ENCODE peak calls at places on chromosomes 12 and 14, in ten cellular contexts. M, Z, U, J, F, S, I, G, E and Q are unnamed samples.

GRCh38 chr12:124549629-124550028 is 17.8 kb downstream of the NCOR2 start:
- DNase-seq in M (no peak), S (no peak), Z (no peak), E (no peak), U (no peak), G (no peak), J (no peak), F (no peak), I (no peak), Q (no peak)

GRCh38 chr12:78977463-78977862 is 112.9 kb downstream of the SYT1 start:
- DNase-seq in E (no peak), F (no peak), G (no peak), J (no peak), I (peak), Z (no peak), S (no peak), U (no peak), M (peak), Q (peak)

GRCh38 chr12:9646794-9647622 is 22.5 kb upstream of the CLEC2D start:
- DNase-seq in M (peak), G (no peak), J (no peak), Z (peak), I (peak), U (no peak), S (no peak), F (peak), E (no peak), Q (peak)

GRCh38 chr14:54683882-54684794 is 117.2 kb downstream of the SAMD4A start:
- DNase-seq in M (peak), F (peak), G (peak), U (peak), S (peak), I (peak), J (no peak), E (peak), Z (no peak), Q (peak)

GRCh38 chr12:93868771-93869170 is 191.6 kb downstream of the CRADD start:
- DNase-seq in J (peak), I (peak), S (peak), E (no peak), M (peak), F (peak), G (peak), Z (no peak), U (no peak), Q (peak)

GRCh38 chr12:66387067-66387466 is 84.8 kb downstream of the HELB start:
- DNase-seq in U (no peak), F (no peak), M (no peak), G (peak), Z (no peak), E (no peak), S (no peak), J (no peak), I (peak), Q (no peak)

GRCh38 chr12:125228519-125229260 is 163.5 kb downstream of the AACS start:
- DNase-seq in E (no peak), U (no peak), S (no peak), Z (no peak), M (no peak), G (no peak), J (no peak), I (no peak), F (no peak), Q (no peak)

GRCh38 chr14:51356381-51356780 is 116.3 kb downstream of the TMX1 start:
- DNase-seq in S (no peak), E (no peak), F (peak), M (no peak), G (no peak), J (no peak), U (no peak), I (no peak), Z (no peak), Q (no peak)

GRCh38 chr12:47590771-47591368 is 115.0 kb downstream of the RPAP3 start:
- DNase-seq in M (no peak), E (no peak), Z (no peak), S (no peak), I (peak), F (peak), J (no peak), U (no peak), G (no peak), Q (peak)

GRCh38 chr12:79407671-79408622 is 282.8 kb downstream of the PAWR start:
- DNase-seq in I (peak), S (peak), G (peak), J (no peak), M (peak), Z (peak), E (peak), F (peak), U (peak), Q (peak)

DNA sequence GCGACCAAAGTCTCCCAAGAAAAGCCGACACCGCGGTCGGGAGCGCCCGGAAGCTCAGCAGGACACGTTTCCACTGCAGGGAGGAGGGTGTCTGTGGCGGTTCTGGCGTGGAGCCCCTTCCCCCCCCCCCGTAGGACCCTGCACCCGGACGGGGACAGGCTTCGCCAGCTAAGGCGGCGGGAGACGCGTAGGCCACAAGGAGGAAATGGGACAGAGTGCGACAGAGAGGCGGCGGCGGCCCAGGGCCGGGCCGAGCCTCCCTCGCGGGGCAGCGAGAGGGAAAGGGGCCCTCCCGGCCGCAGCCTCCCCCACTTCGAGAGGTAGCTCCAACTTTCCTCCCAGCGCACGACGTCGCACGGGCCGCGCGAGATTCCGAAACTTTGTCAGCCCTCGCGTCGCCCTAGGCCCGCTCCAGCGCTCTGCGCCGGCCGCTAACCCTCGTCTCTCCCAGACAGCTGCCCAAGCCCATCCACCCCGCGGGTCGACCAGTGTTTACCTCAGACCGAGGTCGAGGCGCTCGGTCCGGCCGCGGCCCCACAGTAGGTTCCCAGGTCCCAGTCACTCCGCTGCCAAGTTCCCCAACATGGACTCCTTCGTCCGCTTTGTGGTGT is 412 bp downstream of the SCAF11 start:
- DNase-seq in M (peak), S (no peak), I (peak), J (peak), Z (no peak), G (peak), F (peak), E (peak), U (peak), Q (no peak)
- TF ChIP-seq CTCF in M (no peak), S (no peak), I (no peak), J (no peak), Z (no peak), G (no peak), F (no peak), E (no peak), U (no peak), Q (no peak)

DNA sequence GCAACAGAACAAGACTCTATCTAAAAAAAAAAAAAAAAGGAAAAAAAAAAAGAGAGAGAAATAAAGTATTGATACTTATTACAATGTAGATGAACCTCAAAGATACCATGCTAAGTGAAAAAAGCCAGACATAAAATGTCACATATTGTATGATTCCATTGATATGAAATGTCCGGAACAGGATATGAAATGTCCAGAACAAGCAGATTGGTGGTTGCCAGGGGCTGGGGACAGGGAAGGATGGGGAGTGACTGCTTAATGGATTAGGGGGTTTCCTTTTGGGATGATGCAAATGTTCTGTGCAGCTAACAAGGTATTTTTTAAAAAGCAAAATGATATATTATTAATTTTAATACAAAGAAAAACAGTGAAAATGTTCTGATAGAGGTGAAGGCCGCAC is 5.0 kb downstream of the HVCN1 start:
- DNase-seq in I (no peak), S (no peak), F (no peak), U (no peak), J (no peak), Z (no peak), M (no peak), E (no peak), G (no peak), Q (no peak)
- H3K4me3 ChIP-seq in I (no peak), S (no peak), F (no peak), U (no peak), J (no peak), Z (no peak), M (no peak), E (no peak), G (no peak), Q (no peak)

GRCh38 chr14:23055147-23055550 is 2.2 kb downstream of the CDH24 start:
- DNase-seq in U (no peak), F (no peak), M (no peak), J (no peak), S (no peak), E (peak), I (no peak), G (no peak), Z (no peak), Q (no peak)

GRCh38 chr14:23054000-23054811 is 3.1 kb downstream of the CDH24 start:
- DNase-seq in S (no peak), U (no peak), F (no peak), E (peak), G (no peak), J (no peak), I (no peak), Z (no peak), M (no peak), Q (peak)

GRCh38 chr14:23052671-23053070 is 4.6 kb downstream of the CDH24 start:
- DNase-seq in M (no peak), J (no peak), U (peak), E (peak), F (no peak), S (no peak), G (no peak), Z (no peak), I (no peak), Q (no peak)

GRCh38 chr14:23052182-23052623 is 5.1 kb downstream of the CDH24 start:
- DNase-seq in G (no peak), Z (no peak), U (no peak), S (no peak), M (no peak), F (no peak), J (no peak), I (no peak), E (no peak), Q (no peak)

GRCh38 chr14:23053426-23053825 is 3.9 kb downstream of the CDH24 start:
- DNase-seq in J (no peak), E (peak), F (no peak), U (no peak), Z (no peak), S (no peak), G (no peak), I (no peak), M (no peak), Q (no peak)
- TF ChIP-seq CTCF in J (no peak), E (no peak), F (no peak), U (no peak), Z (no peak), S (no peak), G (no peak), I (no peak), M (no peak), Q (no peak)

GRCh38 chr14:103872492-103873113 is 25.2 kb upstream of the PPP1R13B start:
- DNase-seq in Z (no peak), G (no peak), U (no peak), M (no peak), J (no peak), F (no peak), S (no peak), E (no peak), I (no peak), Q (no peak)

GRCh38 chr14:103869406-103870143 is 22.2 kb upstream of the PPP1R13B start:
- DNase-seq in E (no peak), G (no peak), F (no peak), M (no peak), U (no peak), Z (no peak), J (no peak), S (no peak), I (no peak), Q (no peak)

GRCh38 chr14:103870144-103870876 is 22.9 kb upstream of the PPP1R13B start:
- DNase-seq in U (no peak), I (no peak), J (no peak), G (no peak), E (no peak), Z (no peak), S (no peak), F (no peak), M (no peak), Q (no peak)

GRCh38 chr14:103870891-103871595 is 23.7 kb upstream of the PPP1R13B start:
- DNase-seq in E (no peak), I (no peak), F (no peak), M (no peak), J (no peak), S (no peak), G (no peak), U (no peak), Z (no peak), Q (no peak)

GRCh38 chr14:103871596-103872480 is 24.5 kb upstream of the PPP1R13B start:
- DNase-seq in M (no peak), Z (peak), F (peak), I (no peak), G (peak), J (no peak), E (no peak), S (no peak), U (peak), Q (no peak)
- H3K4me3 ChIP-seq in M (peak), Z (peak), F (no peak), I (peak), G (no peak), J (peak), E (peak), S (peak), U (peak), Q (peak)

GRCh38 chr14:70257526-70257925 is 68.8 kb upstream of the SLC8A3 start:
- DNase-seq in I (no peak), E (no peak), Z (no peak), S (no peak), U (peak), F (peak), M (no peak), J (no peak), G (no peak), Q (no peak)
- TF ChIP-seq CTCF in I (peak), E (no peak), Z (peak), S (no peak), U (peak), F (peak), M (no peak), J (no peak), G (no peak), Q (no peak)

GRCh38 chr12:1574863-1575254 is 19.5 kb downstream of the FBXL14 start:
- DNase-seq in I (peak), M (no peak), Z (no peak), G (no peak), F (no peak), U (no peak), J (no peak), S (no peak), E (no peak), Q (no peak)
- H3K4me3 ChIP-seq in I (no peak), M (no peak), Z (no peak), G (no peak), F (no peak), U (no peak), J (peak), S (no peak), E (no peak), Q (no peak)

GRCh38 chr12:43914391-43914790 is 78.5 kb downstream of the TMEM117 start:
- DNase-seq in U (no peak), M (no peak), S (no peak), F (no peak), Z (no peak), G (no peak), J (no peak), E (no peak), I (no peak), Q (no peak)

GRCh38 chr12:43917896-43918295 is 82.0 kb downstream of the TMEM117 start:
- DNase-seq in M (no peak), F (no peak), J (no peak), S (no peak), I (no peak), Z (no peak), G (no peak), U (no peak), E (no peak), Q (no peak)

GRCh38 chr12:43912851-43913250 is 77.0 kb downstream of the TMEM117 start:
- DNase-seq in S (no peak), M (no peak), Z (no peak), E (no peak), U (no peak), J (no peak), G (no peak), F (no peak), I (no peak), Q (no peak)

DNA sequence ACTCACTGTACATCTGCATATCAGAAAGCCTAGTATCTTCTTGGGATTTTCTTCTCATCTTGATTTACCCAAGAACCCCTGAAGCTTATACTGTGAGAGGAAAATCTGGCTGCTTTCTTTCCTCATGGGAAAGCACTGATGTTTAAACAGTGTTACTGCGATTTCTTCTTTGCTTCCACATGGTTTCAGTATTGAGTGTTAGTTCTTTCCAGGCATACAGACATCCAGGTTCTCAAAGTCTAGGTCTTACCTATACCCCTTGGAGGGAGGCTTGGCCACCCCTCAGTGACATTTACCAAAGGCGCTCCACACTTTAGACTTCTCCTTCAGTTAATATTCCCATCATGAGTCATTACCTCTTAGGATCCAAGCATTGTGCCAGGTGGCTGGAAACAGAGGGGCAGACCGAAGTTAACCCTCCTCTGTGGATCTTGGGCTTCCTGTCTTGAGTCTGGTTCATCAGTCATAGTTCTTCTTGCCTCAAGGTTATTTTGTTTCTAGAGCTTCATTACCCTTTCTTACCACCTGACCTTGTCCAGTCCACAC is 79.1 kb downstream of the TMEM117 start:
- DNase-seq in F (no peak), I (peak), J (no peak), M (no peak), Z (no peak), G (no peak), S (no peak), E (no peak), U (no peak), Q (no peak)
- TF ChIP-seq CTCF in F (no peak), I (peak), J (no peak), M (peak), Z (peak), G (no peak), S (no peak), E (no peak), U (no peak), Q (no peak)